ENCODE peak calls at places on chromosomes 6 and 20, in six cellular contexts. B is lower leg skin, Q is HepG2, N is heart left ventricle, M is adrenal gland, V is IMR-90. G is an unnamed sample.

GRCh38 chr6:81002126-81002525 is 750.4 kb downstream of the TENT5A start:
- DNase-seq in B (no peak), M (no peak), N (no peak), Q (no peak), V (no peak), G (no peak)

GRCh38 chr6:157514659-157515496 is 133.9 kb downstream of the ZDHHC14 start:
- DNase-seq in V (peak), Q (peak), M (peak), N (no peak), B (no peak), G (no peak)

GRCh38 chr20:21520702-21521595 is 7.1 kb upstream of the NKX2-2 start:
- DNase-seq in M (no peak), V (no peak), B (no peak), Q (no peak), N (no peak), G (no peak)

GRCh38 chr20:32134026-32134425 is 24.5 kb downstream of the TM9SF4 start:
- DNase-seq in M (no peak), B (no peak), V (no peak), Q (no peak), N (no peak), G (peak)

GRCh38 chr6:98944598-98945011 is 3.1 kb downstream of the FBXL4 start:
- DNase-seq in N (no peak), Q (peak), V (peak), M (peak), B (no peak), G (no peak)

GRCh38 chr6:7251861-7252260 is 61.1 kb downstream of the SSR1 start:
- DNase-seq in V (no peak), Q (no peak), M (no peak), B (no peak), N (no peak), G (no peak)

GRCh38 chr20:47397652-47398301 is 41.3 kb upstream of the ZMYND8 start:
- DNase-seq in B (no peak), N (no peak), V (no peak), M (no peak), Q (no peak), G (no peak)

GRCh38 chr6:112956696-112957525 is 609.8 kb downstream of the RFPL4B start:
- DNase-seq in M (no peak), N (peak), Q (no peak), B (no peak), V (peak), G (no peak)

GRCh38 chr6:94254689-94255088 is 835.3 kb upstream of the EPHA7 start:
- DNase-seq in B (no peak), N (no peak), Q (peak), M (no peak), V (no peak), G (no peak)

GRCh38 chr20:20821496-20822260 is 109.2 kb upstream of the RALGAPA2 start:
- DNase-seq in Q (no peak), B (no peak), N (no peak), V (no peak), M (no peak), G (no peak)

GRCh38 chr6:44489912-44490604 is 102.6 kb downstream of the CDC5L start:
- DNase-seq in B (no peak), V (peak), Q (no peak), N (no peak), M (peak), G (no peak)

GRCh38 chr20:47351643-47352331 is 4.7 kb downstream of the ZMYND8 start:
- DNase-seq in B (no peak), Q (no peak), M (no peak), N (no peak), V (no peak), G (no peak)

GRCh38 chr6:163457637-163458561 is 43.4 kb downstream of the QKI start:
- DNase-seq in V (peak), M (peak), Q (peak), B (no peak), N (no peak), G (no peak)

DNA sequence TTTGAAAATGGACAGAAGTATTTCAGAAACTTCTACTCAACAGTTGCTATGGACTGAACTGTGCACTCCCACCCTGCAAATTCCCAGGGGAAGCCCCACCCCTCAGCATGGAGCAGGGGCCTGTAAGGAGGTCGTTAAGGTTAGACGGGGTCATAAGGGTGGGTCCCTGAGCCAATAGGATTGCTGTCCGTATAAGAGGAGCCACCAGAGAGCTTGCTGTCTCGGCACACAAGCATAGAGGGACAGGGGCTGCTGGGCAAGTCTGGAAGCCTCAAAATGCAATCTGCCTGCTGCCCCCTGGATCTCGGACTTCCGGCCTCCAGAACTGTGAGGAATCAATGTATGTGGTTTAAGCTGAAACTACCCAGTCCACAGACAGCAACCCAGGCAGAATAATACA is 37.4 kb upstream of the AFDN start:
- DNase-seq in B (peak), Q (peak), M (no peak), V (no peak), N (no peak), G (no peak)
- TF ChIP-seq POLR2A in B (no peak), Q (no peak), M (no peak), V (no peak), N (no peak), G (no peak)

GRCh38 chr6:10531513-10531912 is 10.4 kb downstream of the GCNT2 start:
- DNase-seq in N (no peak), M (no peak), V (no peak), B (no peak), Q (no peak), G (no peak)

GRCh38 chr6:10529231-10529801 is 8.2 kb downstream of the GCNT2 start:
- DNase-seq in N (no peak), Q (peak), B (peak), V (no peak), M (no peak), G (no peak)

GRCh38 chr6:10531942-10532341 is 10.8 kb downstream of the GCNT2 start:
- DNase-seq in N (no peak), M (peak), B (peak), V (no peak), Q (no peak), G (no peak)

GRCh38 chr6:10526156-10526555 is 5.0 kb downstream of the GCNT2 start:
- DNase-seq in Q (no peak), V (no peak), M (peak), N (no peak), B (peak), G (no peak)

GRCh38 chr6:10528170-10528981 is 7.2 kb downstream of the GCNT2 start:
- DNase-seq in M (no peak), N (no peak), B (peak), V (peak), Q (peak), G (no peak)
- TF ChIP-seq POLR2A in M (no peak), N (no peak), B (no peak), V (no peak), Q (peak), G (no peak)

DNA sequence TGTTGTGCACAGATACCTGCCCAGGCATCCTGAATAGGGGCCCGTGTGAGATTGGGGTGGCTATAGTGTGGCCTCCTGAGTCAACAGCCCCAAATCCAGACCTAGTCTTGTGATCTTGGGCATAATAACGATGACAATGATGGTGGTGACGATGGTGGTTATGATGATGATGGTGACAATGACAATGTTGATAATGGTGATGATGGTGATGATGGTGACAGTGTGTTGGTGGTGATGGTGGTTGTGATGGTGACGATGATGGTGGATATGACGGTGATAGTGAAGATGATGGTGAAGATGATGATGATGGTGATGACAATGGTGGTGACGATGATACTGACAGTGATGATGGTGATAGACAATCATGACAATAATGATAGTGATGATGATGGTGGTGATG is 5.1 kb upstream of the RPS21 start:
- DNase-seq in B (no peak), M (no peak), V (no peak), N (no peak), Q (no peak), G (no peak)
- TF ChIP-seq POLR2A in B (no peak), M (no peak), V (no peak), N (no peak), Q (peak), G (no peak)

GRCh38 chr20:38805502-38805957 is at the start of gene PPP1R16B:
- DNase-seq in Q (no peak), B (peak), N (peak), V (no peak), M (peak), G (no peak)
- TF ChIP-seq POLR2A in Q (no peak), B (no peak), N (peak), V (no peak), M (peak), G (peak)

GRCh38 chr6:49582529-49582928 is 32.1 kb downstream of the C6orf141 start:
- DNase-seq in B (no peak), M (no peak), N (no peak), Q (no peak), V (no peak), G (no peak)
- TF ChIP-seq POLR2A in B (no peak), M (no peak), N (no peak), Q (no peak), V (no peak), G (no peak)

GRCh38 chr20:23639490-23639958 is 1.8 kb upstream of the CST3 start:
- DNase-seq in V (no peak), B (no peak), N (no peak), Q (no peak), M (no peak), G (no peak)

GRCh38 chr20:23636908-23637281 is 860 bp downstream of the CST3 start:
- DNase-seq in N (no peak), V (no peak), B (no peak), Q (no peak), M (no peak), G (no peak)

GRCh38 chr20:23636182-23636907 is 1.4 kb downstream of the CST3 start:
- DNase-seq in Q (no peak), N (no peak), V (no peak), B (no peak), M (no peak), G (no peak)

GRCh38 chr20:23638309-23638708 is 554 bp upstream of the CST3 start:
- DNase-seq in M (no peak), B (no peak), V (no peak), Q (no peak), N (no peak), G (no peak)

GRCh38 chr20:23637282-23638221 is at the start of gene CST3:
- DNase-seq in M (peak), B (peak), N (peak), Q (peak), V (peak), G (peak)
- TF ChIP-seq POLR2A in M (peak), B (no peak), N (peak), Q (peak), V (peak), G (peak)

DNA sequence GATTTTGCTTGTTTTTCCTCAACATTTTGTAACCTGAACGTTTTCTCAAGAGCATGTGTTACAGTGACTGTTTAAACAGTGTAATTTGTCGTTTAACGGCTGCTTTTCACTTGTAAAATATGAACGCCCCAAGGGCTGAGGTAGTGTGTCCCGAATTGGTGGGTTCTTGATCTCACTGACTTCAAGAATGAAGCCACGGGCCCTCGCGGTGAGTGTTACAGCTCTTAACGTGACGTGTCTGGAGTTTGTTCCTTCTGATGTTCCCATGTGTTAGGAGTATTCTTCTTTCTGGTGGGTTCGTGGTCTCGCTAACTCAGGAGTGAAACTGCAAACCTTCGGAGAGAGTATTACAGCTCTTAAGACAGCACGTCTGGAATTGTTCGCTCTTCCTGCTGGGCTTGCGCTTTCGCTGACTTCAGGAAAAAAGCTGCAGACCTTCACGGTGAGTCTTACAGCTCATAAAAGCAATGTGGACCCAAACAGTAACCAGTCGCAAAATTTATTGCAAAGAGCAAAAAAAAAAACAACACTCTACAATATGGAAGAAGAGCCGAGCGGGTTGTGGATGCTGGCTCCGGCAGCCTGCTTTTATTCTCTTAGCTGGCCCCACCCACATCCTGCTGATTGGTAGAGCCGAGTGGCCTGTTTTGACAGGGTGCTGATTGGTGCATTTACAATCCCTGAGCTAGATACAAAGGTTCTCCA is 25.1 kb upstream of the TRIM27 start:
- DNase-seq in V (no peak), Q (peak), M (no peak), B (no peak), N (no peak), G (no peak)
- TF ChIP-seq POLR2A in V (no peak), Q (peak), M (no peak), B (no peak), N (no peak), G (no peak)

GRCh38 chr6:13813011-13813410 is 1.3 kb downstream of the MCUR1 start:
- DNase-seq in V (no peak), N (no peak), Q (no peak), M (no peak), B (no peak), G (no peak)

GRCh38 chr6:13813621-13814175 is 659 bp downstream of the MCUR1 start:
- DNase-seq in B (peak), N (peak), Q (peak), V (peak), M (peak), G (peak)

GRCh38 chr6:13810688-13811446 is 3.5 kb downstream of the MCUR1 start:
- DNase-seq in B (no peak), M (peak), N (no peak), Q (no peak), V (no peak), G (no peak)

GRCh38 chr6:13812359-13812642 is 2.1 kb downstream of the MCUR1 start:
- DNase-seq in M (no peak), B (no peak), N (no peak), Q (no peak), V (no peak), G (no peak)

GRCh38 chr6:13811627-13812358 is 2.6 kb downstream of the MCUR1 start:
- DNase-seq in V (no peak), Q (no peak), N (no peak), B (no peak), M (peak), G (no peak)
- TF ChIP-seq POLR2A in V (no peak), Q (no peak), N (no peak), B (no peak), M (no peak), G (no peak)

GRCh38 chr6:79947191-79948173 is at the start of gene ELOVL4:
- DNase-seq in B (peak), M (peak), V (peak), Q (no peak), N (peak), G (no peak)
- TF ChIP-seq POLR2A in B (no peak), M (no peak), V (peak), Q (no peak), N (peak), G (no peak)

GRCh38 chr20:58652606-58653303 is 1.7 kb downstream of the STX16 start:
- DNase-seq in Q (no peak), V (no peak), B (no peak), N (no peak), M (no peak), G (no peak)
- TF ChIP-seq POLR2A in Q (no peak), V (no peak), B (no peak), N (no peak), M (no peak), G (no peak)

G was measured in suprapubic skin.